ENCODE peak calls at places on chromosome 14, in eight cellular contexts. E is activated CD8-positive, alpha-beta memory T cell treated with anti-CD3 and anti-CD28 coated beads for 48 hours; X is D721Med; M is cardiac fibroblast; U is activated T-cell treated with anti-CD3 and anti-CD28 coated beads, Interleukin-2, amount 50 U/mL, for 72 hours; N is NK-92 treated with Interleukin-12 subunit alpha and Interleukin-12 subunit beta, amount 100 ng/mL, for 24 hours; Y is chondrocyte; S is MM.1S. W is an unnamed sample.

GRCh38 chr14:61607570-61608244 is 87.6 kb upstream of the HIF1A start:
- DNase-seq in E (no peak), X (no peak), M (no peak), U (no peak), N (no peak), Y (no peak), S (no peak), W (no peak)

GRCh38 chr14:94129758-94130414 is 482 bp upstream of the IFI27L2 start:
- DNase-seq in E (no peak), X (no peak), M (peak), U (peak), N (peak), Y (no peak), S (peak), W (no peak)

GRCh38 chr14:50573862-50574261 is 13.9 kb downstream of the ATL1 start:
- DNase-seq in E (no peak), X (no peak), M (no peak), U (no peak), N (no peak), Y (no peak), S (no peak), W (no peak)

GRCh38 chr14:100049220-100049619 is 16.0 kb upstream of the EVL start:
- DNase-seq in E (no peak), X (no peak), M (peak), U (no peak), N (no peak), Y (no peak), S (no peak), W (no peak)

GRCh38 chr14:63893701-63894458 is 41.1 kb downstream of the SYNE2 start:
- DNase-seq in E (no peak), X (no peak), M (peak), U (no peak), N (no peak), Y (no peak), S (no peak), W (no peak)

GRCh38 chr14:25413058-25413457 is 363.1 kb upstream of the STXBP6 start:
- DNase-seq in E (no peak), X (no peak), M (no peak), U (no peak), N (no peak), Y (no peak), S (no peak), W (no peak)

GRCh38 chr14:29310757-29311156 is 544.2 kb downstream of the FOXG1 start:
- DNase-seq in E (no peak), X (no peak), M (peak), U (no peak), N (no peak), Y (no peak), S (no peak), W (no peak)

GRCh38 chr14:80211143-80212024 is at the start of gene DIO2:
- DNase-seq in E (no peak), X (no peak), M (peak), U (no peak), N (no peak), Y (no peak), S (no peak), W (peak)

GRCh38 chr14:68133856-68134255 is 314.3 kb downstream of the RAD51B start:
- DNase-seq in E (no peak), X (no peak), M (no peak), U (no peak), N (no peak), Y (no peak), S (no peak), W (no peak)

GRCh38 chr14:105537580-105538474 is 11.4 kb downstream of the TMEM121 start:
- DNase-seq in E (peak), X (peak), M (no peak), U (peak), N (peak), Y (peak), S (peak), W (no peak)

GRCh38 chr14:101037021-101037817 is 133.7 kb upstream of the RTL1 start:
- DNase-seq in E (no peak), X (no peak), M (no peak), U (no peak), N (no peak), Y (peak), S (no peak), W (no peak)

GRCh38 chr14:99062216-99062615 is 209.8 kb downstream of the BCL11B start:
- DNase-seq in E (no peak), X (no peak), M (no peak), U (no peak), N (no peak), Y (no peak), S (no peak), W (no peak)

GRCh38 chr14:92993302-92993701 is 70.4 kb downstream of the CHGA start:
- DNase-seq in E (no peak), X (no peak), M (no peak), U (no peak), N (no peak), Y (no peak), S (no peak), W (no peak)